ENCODE peak calls at places on chromosomes 3 and 15, in six cellular contexts. H, N, F, Z, D and S are unnamed samples.

GRCh38 chr3:138898301-138898700 is 48.6 kb downstream of the FOXL2 start:
- DNase-seq in H (peak), N (no peak), F (peak), Z (no peak), D (no peak), S (peak)

GRCh38 chr15:70859322-70859908 is 5.5 kb upstream of the LARP6 start:
- DNase-seq in H (no peak), N (no peak), F (no peak), Z (no peak), D (no peak), S (no peak)

GRCh38 chr15:40501487-40501886 is 30.7 kb downstream of the CHST14 start:
- DNase-seq in H (no peak), N (no peak), F (no peak), Z (no peak), D (peak), S (no peak)

GRCh38 chr3:136708339-136708985 is 43.7 kb downstream of the STAG1 start:
- DNase-seq in H (no peak), N (no peak), F (no peak), Z (no peak), D (no peak), S (no peak)

GRCh38 chr15:82647045-82647834 is at the start of gene CPEB1:
- DNase-seq in H (no peak), N (no peak), F (no peak), Z (peak), D (no peak), S (no peak)

GRCh38 chr15:52180196-52180835 is 10.9 kb downstream of the GNB5 start:
- DNase-seq in H (no peak), N (peak), F (no peak), Z (no peak), D (no peak), S (no peak)

GRCh38 chr3:36165509-36165908 is 214.8 kb upstream of the STAC start:
- DNase-seq in H (no peak), N (no peak), F (no peak), Z (no peak), D (no peak), S (no peak)

GRCh38 chr3:138349926-138350665 is 1.7 kb downstream of the MRAS start:
- DNase-seq in H (no peak), N (no peak), F (no peak), Z (no peak), D (no peak), S (no peak)

GRCh38 chr3:188842628-188843027 is 329.1 kb upstream of the TPRG1 start:
- DNase-seq in H (no peak), N (no peak), F (no peak), Z (no peak), D (no peak), S (no peak)

GRCh38 chr15:60614862-60615771 is 136.2 kb upstream of the ICE2 start:
- DNase-seq in H (peak), N (no peak), F (no peak), Z (peak), D (no peak), S (no peak)

GRCh38 chr3:3127432-3128010 is 781 bp downstream of the TRNT1 start:
- DNase-seq in H (peak), N (peak), F (no peak), Z (no peak), D (peak), S (no peak)

GRCh38 chr3:177294221-177294620 is 96.9 kb upstream of the TBL1XR1 start:
- DNase-seq in H (peak), N (no peak), F (peak), Z (no peak), D (peak), S (no peak)

DNA sequence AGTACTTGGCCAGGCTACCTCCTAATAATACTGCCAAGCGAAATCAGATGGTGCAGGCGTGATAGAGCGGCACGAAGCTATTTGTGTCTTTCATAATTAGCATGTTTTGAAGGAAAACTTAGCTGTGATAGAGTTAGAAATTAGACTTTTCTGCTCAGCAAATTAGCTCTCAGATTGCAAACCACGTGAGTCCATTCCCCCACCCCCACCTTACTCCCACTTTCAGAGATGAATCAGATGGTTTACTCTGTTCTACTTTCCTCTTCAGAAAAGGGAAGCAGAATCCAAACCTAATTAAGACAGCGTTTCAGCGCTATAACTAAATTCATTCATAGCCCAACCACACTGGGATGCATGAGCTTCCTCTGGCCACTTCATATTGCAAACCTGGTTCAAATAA is 214.6 kb downstream of the SLCO3A1 start:
- DNase-seq in H (no peak), N (no peak), F (no peak), Z (no peak), D (no peak), S (no peak)
- H3K4me3 ChIP-seq in H (no peak), N (no peak), F (no peak), Z (no peak), D (no peak), S (no peak)

GRCh38 chr3:69201658-69202057 is 79.3 kb upstream of the LMOD3 start:
- DNase-seq in H (peak), N (no peak), F (no peak), Z (no peak), D (no peak), S (no peak)

GRCh38 chr3:69197922-69198540 is 75.6 kb upstream of the LMOD3 start:
- DNase-seq in H (peak), N (peak), F (no peak), Z (no peak), D (no peak), S (no peak)

GRCh38 chr3:69200384-69201068 is 78.1 kb upstream of the LMOD3 start:
- DNase-seq in H (peak), N (no peak), F (peak), Z (no peak), D (peak), S (peak)

GRCh38 chr3:69197455-69197854 is 75.1 kb upstream of the LMOD3 start:
- DNase-seq in H (no peak), N (no peak), F (no peak), Z (no peak), D (no peak), S (no peak)

GRCh38 chr3:69199942-69200341 is 77.5 kb upstream of the LMOD3 start:
- DNase-seq in H (peak), N (no peak), F (no peak), Z (no peak), D (no peak), S (no peak)
- H3K4me3 ChIP-seq in H (peak), N (peak), F (no peak), Z (peak), D (peak), S (no peak)

DNA sequence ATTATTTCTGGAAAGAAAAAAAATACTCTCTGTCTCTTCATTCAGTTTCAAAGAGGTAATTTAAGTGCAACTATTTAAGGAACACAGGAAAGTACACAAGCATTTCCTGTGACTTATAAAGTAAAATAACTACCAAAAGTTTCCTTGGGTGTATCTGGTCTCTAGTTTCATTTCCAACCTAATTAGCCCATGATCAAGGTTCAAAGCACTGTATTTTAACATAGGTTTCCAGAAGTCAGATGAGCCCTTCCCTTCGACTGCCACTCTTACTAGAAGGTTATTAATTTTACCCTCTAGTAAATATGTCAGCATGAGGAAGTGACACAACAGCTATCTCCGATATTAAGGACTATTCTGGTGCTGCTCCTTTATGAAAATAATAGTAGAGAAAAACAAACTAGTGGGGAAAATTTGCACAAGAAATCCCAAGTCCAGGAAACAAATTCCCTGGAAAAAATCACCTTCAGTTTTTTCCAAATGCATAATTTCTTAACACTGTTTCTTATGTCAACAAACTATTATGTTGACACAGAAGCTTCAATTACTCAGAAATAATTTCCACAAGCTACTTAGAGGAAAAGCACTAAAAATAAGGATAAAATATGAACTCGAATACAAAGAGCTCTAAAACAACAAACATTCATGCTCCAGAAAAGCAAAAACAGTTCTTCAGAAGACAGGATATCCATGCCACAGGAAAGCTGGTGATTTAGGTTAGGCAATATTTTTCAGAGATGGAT is 35.3 kb downstream of the CCPG1 start:
- DNase-seq in H (peak), N (no peak), F (no peak), Z (no peak), D (no peak), S (no peak)
- H3K4me3 ChIP-seq in H (no peak), N (no peak), F (no peak), Z (no peak), D (no peak), S (no peak)

GRCh38 chr15:66866651-66867050 is 164.6 kb downstream of the SMAD6 start:
- DNase-seq in H (no peak), N (no peak), F (no peak), Z (no peak), D (no peak), S (no peak)

GRCh38 chr15:66864086-66864830 is 162.2 kb downstream of the SMAD6 start:
- DNase-seq in H (no peak), N (no peak), F (no peak), Z (no peak), D (no peak), S (no peak)

GRCh38 chr15:66863382-66864085 is 161.5 kb downstream of the SMAD6 start:
- DNase-seq in H (no peak), N (no peak), F (no peak), Z (no peak), D (no peak), S (no peak)

GRCh38 chr15:66864871-66865281 is 162.8 kb downstream of the SMAD6 start:
- DNase-seq in H (no peak), N (no peak), F (no peak), Z (no peak), D (no peak), S (no peak)

DNA sequence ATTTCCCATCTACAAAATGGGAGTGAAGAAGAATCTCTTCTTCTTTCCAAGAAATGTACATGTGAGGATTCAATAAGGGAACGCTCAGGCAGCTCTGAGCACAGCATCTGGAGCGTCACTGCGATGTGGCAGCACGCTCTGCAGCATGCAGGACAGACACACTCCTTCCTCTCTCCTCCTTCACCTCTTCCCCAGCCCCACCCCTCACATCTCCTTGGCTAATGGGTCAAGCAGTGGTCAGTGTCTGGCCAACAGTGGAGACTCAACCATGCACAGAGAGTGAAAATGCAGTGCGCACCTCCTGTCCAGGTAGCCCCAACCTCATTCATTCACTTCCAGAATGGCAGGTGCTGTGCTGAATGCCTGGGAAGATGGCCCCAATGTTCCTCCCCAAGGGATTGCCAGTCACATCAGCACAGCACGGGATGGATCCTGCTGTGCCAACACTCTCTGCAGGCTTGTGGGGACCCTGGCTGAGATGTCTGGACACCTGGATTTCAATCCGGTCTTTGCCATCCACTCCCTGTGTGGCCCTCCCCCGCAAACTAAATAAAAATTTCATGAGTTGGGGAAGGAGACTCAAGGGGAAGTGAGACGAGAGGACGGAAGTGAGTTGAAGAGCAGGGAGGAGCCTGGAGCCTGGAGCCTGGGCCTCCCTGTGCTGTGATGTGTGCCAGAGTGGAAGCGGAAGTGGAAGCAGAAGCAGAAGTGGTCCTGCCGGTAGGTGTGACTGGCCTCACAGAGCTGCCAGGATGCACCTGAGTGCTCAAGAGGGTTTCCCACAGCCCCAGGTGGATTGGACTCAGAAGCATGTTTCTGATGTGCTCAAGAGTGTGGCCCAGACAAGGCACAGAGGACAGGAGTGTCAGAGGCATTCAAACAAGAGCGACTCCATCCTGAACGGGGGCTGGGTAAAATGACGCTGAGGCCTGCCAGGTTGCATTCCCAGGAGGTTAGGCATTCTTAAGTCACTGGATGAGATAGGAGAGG is 163.9 kb downstream of the SMAD6 start:
- DNase-seq in H (no peak), N (no peak), F (no peak), Z (peak), D (no peak), S (no peak)
- H3K4me3 ChIP-seq in H (no peak), N (no peak), F (no peak), Z (no peak), D (no peak), S (no peak)

GRCh38 chr3:17063591-17063990 is 178.8 kb downstream of the PLCL2 start:
- DNase-seq in H (no peak), N (no peak), F (no peak), Z (no peak), D (no peak), S (no peak)
- H3K4me3 ChIP-seq in H (no peak), N (no peak), F (no peak), Z (no peak), D (no peak), S (no peak)

GRCh38 chr3:149551500-149551899 is 77.0 kb downstream of the TM4SF4 start:
- DNase-seq in H (no peak), N (no peak), F (no peak), Z (no peak), D (no peak), S (no peak)

GRCh38 chr3:149547954-149548728 is 73.6 kb downstream of the TM4SF4 start:
- DNase-seq in H (no peak), N (no peak), F (peak), Z (no peak), D (peak), S (no peak)

GRCh38 chr3:149548729-149549065 is 74.2 kb downstream of the TM4SF4 start:
- DNase-seq in H (no peak), N (no peak), F (no peak), Z (no peak), D (no peak), S (no peak)

GRCh38 chr3:149542375-149543312 is 68.1 kb downstream of the TM4SF4 start:
- DNase-seq in H (no peak), N (no peak), F (no peak), Z (no peak), D (no peak), S (no peak)

DNA sequence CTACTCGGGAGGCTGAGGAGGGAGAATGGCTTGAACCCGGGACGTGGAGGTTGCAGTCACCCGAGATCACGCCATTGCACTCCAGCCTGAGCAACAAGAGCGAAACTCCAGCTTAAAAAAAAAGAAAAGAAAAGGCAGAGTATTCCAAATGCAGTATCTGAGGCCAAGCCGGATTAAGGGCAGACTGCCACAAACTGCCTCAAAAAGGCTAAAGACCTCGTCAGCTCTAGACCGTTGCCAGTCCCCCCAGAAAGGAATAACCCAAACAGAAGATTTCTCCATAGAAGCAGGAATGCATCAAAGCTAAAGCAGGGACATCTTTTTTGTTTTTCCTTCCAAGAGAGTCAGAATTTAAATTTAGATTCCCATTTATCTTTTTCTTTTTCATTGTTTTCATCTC is 72.9 kb downstream of the TM4SF4 start:
- DNase-seq in H (no peak), N (no peak), F (peak), Z (no peak), D (no peak), S (no peak)
- H3K4me3 ChIP-seq in H (no peak), N (no peak), F (no peak), Z (no peak), D (no peak), S (no peak)

DNA sequence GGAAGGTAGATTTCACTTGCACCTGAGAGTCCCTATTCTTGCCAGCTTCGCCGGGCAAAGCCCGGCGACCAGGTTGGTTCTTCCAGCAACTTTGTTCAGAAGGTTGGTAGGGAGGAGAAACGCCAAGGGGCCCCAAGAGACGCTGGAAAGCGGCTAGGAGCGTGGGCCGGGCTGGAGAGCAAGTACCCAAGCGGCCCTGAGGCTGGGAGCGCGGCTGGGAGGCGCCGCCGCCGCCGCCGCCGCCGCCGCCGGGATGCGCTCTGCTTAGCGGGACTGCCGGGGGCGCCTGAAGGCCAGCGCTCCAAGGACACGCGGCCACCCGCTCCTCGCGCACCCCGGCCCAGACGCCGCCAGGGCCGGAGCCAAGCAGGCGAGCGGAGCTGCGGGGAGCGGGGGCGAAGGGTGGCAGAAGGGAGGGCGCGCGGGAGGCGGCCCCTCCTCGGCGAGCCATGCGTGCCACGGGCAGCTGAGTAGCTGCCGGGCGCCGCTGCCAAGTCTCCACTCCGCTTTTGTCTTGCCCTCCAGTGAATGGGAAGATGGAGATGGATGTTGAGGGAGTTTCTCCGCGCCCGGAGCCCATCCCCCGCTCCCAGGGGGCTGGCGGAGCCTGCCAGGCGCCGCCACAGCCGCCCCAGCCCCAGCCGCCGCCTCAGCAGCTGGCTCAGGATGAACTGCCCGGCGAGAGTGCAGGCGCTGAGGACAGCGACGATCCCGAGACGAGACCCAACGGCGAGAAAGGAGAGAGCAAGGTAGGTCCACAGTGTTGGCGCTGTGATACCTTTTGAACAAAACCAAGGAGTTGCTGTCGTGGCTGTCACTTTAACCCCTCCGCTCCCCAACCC is 227.3 kb upstream of the AZI2 start:
- DNase-seq in H (no peak), N (no peak), F (no peak), Z (peak), D (no peak), S (no peak)
- H3K4me3 ChIP-seq in H (no peak), N (no peak), F (peak), Z (peak), D (peak), S (peak)

DNA sequence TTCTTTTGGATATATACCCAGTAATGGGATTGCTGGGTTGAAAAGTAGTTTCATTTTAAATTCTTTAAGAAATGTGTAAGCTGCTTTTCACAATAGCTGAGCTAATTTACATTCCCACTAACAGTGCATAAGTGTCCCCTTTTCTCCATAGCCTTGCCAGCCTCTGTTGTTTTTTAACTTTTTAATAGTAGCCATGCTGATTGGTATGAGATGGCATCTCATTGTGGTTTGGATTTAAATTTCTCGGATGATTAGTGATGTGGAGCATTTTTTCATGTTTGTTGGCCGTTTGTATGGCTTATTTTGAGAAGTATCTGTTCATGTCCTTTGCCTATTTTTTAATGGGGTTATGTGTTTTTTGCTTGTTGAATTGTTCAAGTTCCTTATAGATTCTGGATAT is 444.3 kb upstream of the ATP11B start:
- DNase-seq in H (no peak), N (no peak), F (no peak), Z (no peak), D (no peak), S (no peak)
- H3K4me3 ChIP-seq in H (no peak), N (no peak), F (no peak), Z (no peak), D (no peak), S (no peak)

DNA sequence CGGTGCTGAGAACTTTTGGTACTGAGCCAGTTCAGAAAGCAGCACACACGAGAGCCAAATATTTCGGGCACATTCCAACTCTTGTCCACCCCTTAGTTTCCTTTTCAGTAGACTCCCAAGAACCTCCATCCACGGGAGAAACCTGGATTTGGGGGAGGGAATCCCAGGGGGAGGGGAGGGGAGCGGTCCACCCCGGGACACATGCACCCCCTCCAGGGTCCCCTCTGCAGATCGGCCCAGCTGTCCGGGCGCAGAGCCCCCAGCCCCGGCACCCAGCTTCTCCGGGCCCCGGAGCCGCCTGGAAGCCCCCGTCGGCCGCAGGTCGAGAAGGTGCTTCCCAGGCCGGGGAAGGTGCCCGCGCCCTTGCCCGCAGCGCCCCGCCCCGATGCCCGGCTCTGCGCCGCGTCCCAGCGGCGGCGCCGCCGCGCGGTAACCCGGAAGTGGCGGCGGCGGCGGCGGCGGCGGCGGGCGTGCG is 449 bp upstream of the ABHD17C start:
- DNase-seq in H (peak), N (peak), F (no peak), Z (peak), D (peak), S (no peak)
- H3K4me3 ChIP-seq in H (peak), N (peak), F (peak), Z (peak), D (peak), S (peak)